ENCODE peak calls at places on chromosomes 3 and 15, in four cellular contexts. E is tibial nerve, W is MG63, A is gastrocnemius medialis. T is an unnamed sample.

GRCh38 chr3:170425491-170426239 is 7.0 kb downstream of the CLDN11 start:
- DNase-seq in A (no peak), E (no peak), W (no peak), T (no peak)

GRCh38 chr3:8767667-8768363 is 1.6 kb downstream of the OXTR start:
- DNase-seq in W (no peak), E (no peak), A (no peak), T (no peak)

GRCh38 chr3:85003479-85003878 is 44.7 kb downstream of the CADM2 start:
- DNase-seq in A (no peak), E (no peak), W (no peak), T (no peak)

GRCh38 chr3:131328739-131329138 is 52.8 kb upstream of the NUDT16 start:
- DNase-seq in A (no peak), E (no peak), W (no peak), T (no peak)

GRCh38 chr3:53581671-53582070 is 87.3 kb downstream of the CACNA1D start:
- DNase-seq in E (no peak), W (no peak), A (no peak), T (no peak)

GRCh38 chr15:97984157-97984556 is 23.7 kb downstream of the ARRDC4 start:
- DNase-seq in W (peak; percentile 54), A (no peak), E (no peak), T (no peak)

GRCh38 chr3:45994661-45995369 is 809 bp downstream of the FYCO1 start:
- DNase-seq in E (no peak), A (no peak), W (no peak), T (no peak)

GRCh38 chr15:75687486-75688277 is 25.0 kb downstream of the CSPG4 start:
- DNase-seq in E (no peak), A (no peak), W (no peak), T (no peak)

GRCh38 chr3:111720681-111721380 is 125.7 kb upstream of the ZBED2 start:
- DNase-seq in A (no peak), W (no peak), E (no peak), T (peak; percentile 50)

GRCh38 chr15:70777156-70777926 is 14.0 kb upstream of the UACA start:
- DNase-seq in A (no peak), W (no peak), E (no peak), T (no peak)

GRCh38 chr15:94494732-94495131 is 263.4 kb downstream of the MCTP2 start:
- DNase-seq in W (no peak), E (no peak), A (no peak), T (no peak)

GRCh38 chr3:148389916-148390315 is 307.8 kb upstream of the AGTR1 start:
- DNase-seq in E (no peak), A (no peak), W (no peak), T (no peak)

GRCh38 chr15:60729850-60730458 is 251.0 kb upstream of the ICE2 start:
- DNase-seq in A (no peak), W (no peak), E (no peak), T (no peak)

GRCh38 chr3:49007771-49008528 is 759 bp downstream of the WDR6 start:
- DNase-seq in E (peak; percentile 77), A (peak; percentile 82), W (peak; percentile 82), T (no peak)

GRCh38 chr3:161999846-162000245 is 503.2 kb downstream of the OTOL1 start:
- DNase-seq in W (no peak), A (no peak), E (no peak), T (no peak)

GRCh38 chr3:105417538-105418289 is 51.0 kb downstream of the ALCAM start:
- DNase-seq in A (no peak), W (no peak), E (no peak), T (no peak)

GRCh38 chr15:37873336-37873735 is 61.1 kb upstream of the TMCO5A start:
- DNase-seq in A (no peak), E (no peak), W (no peak), T (no peak)

GRCh38 chr3:52330194-52330805 is 14.2 kb downstream of the DNAH1 start:
- DNase-seq in W (no peak), E (no peak), A (no peak), T (no peak)

GRCh38 chr3:45551214-45552010 is 43.1 kb upstream of the LIMD1 start:
- DNase-seq in E (peak; percentile 69), A (peak; percentile 79), W (peak; percentile 95), T (peak; percentile 92)

GRCh38 chr15:77107531-77108355 is 36.8 kb upstream of the TSPAN3 start:
- DNase-seq in W (peak; percentile 42), A (peak; percentile 18), E (peak; percentile 38), T (no peak)

GRCh38 chr15:92655178-92655995 is at the start of gene FAM174B:
- DNase-seq in W (peak; percentile 69), A (no peak), E (no peak), T (no peak)

GRCh38 chr3:44509985-44510360 is 32.5 kb upstream of the ZNF445 start:
- DNase-seq in W (no peak), E (no peak), A (no peak), T (no peak)

GRCh38 chr15:62391565-62392262 is 226.6 kb upstream of the C2CD4B start:
- DNase-seq in A (peak; percentile 26), E (peak; percentile 19), W (peak; percentile 61), T (no peak)

GRCh38 chr15:39782441-39783138 is at the start of gene FSIP1:
- DNase-seq in W (peak; percentile 96), A (peak; percentile 81), E (peak; percentile 96), T (peak; percentile 69)

GRCh38 chr15:39784125-39784524 is 1.5 kb upstream of the FSIP1 start:
- DNase-seq in A (no peak), E (no peak), W (peak; percentile 67), T (no peak)

GRCh38 chr15:39781967-39782292 is 711 bp downstream of the FSIP1 start:
- DNase-seq in W (no peak), E (no peak), A (no peak), T (no peak)

GRCh38 chr15:39783244-39783820 is 691 bp upstream of the FSIP1 start:
- DNase-seq in A (no peak), E (no peak), W (no peak), T (no peak)

GRCh38 chr15:39781147-39781966 is 1.3 kb downstream of the FSIP1 start:
- DNase-seq in E (no peak), A (no peak), W (no peak), T (no peak)
- H3K4me3 ChIP-seq in E (no peak overlapping the region), A (no peak overlapping the region), W (peak overlapping the region; percentile 90), T (no peak overlapping the region)

GRCh38 chr15:88608607-88609181 is 12.4 kb upstream of the AEN start:
- DNase-seq in A (no peak), E (no peak), W (no peak), T (no peak)
- H3K27me3 ChIP-seq in A (peaks cover 35% of the 10 kb centered on the region), E (no peaks in the 10 kb centered on the region), W (peaks cover 60% of the 10 kb centered on the region), T (peaks cover 27% of the 10 kb centered on the region)

DNA sequence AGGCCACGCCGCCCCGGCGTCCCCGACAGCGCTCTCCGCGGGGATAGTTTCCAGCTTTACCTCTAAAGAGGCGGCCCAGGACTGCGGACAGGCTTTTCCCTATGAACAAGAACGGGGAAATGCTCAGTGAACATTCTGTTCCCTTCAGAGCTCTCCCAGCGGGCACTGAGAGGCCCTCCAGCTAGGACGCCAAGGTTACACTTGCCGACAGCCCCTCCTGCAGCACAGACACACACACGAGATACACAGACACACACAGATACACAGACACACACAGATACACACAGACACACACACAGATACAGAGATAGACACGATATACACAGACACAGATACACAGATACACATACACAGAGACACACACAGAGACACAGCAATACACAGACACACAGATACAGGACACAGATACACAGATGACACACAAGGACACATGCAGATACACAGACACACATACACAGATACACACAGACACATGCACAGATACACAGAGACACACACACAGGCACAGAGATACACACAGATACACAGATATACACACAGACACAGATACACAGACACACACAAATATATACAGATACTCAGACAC is 533 bp upstream of the OCA2 start:
- DNase-seq in A (no peak), E (no peak), W (no peak), T (no peak)
- H3K4me3 ChIP-seq in A (peak overlapping the region; percentile 46), E (no peak overlapping the region), W (peak overlapping the region; percentile 11), T (peak overlapping the region; percentile 2)

GRCh38 chr15:58063612-58064011 is 1.9 kb downstream of the ALDH1A2 start:
- DNase-seq in A (no peak), E (no peak), W (no peak), T (no peak)
- H3K27me3 ChIP-seq in A (peaks cover 53% of the 10 kb centered on the region), E (no peaks in the 10 kb centered on the region), W (peaks cover 38% of the 10 kb centered on the region), T (peaks cover 21% of the 10 kb centered on the region)

GRCh38 chr3:65330072-65330471 is 642.3 kb upstream of the ADAMTS9 start:
- DNase-seq in E (no peak), A (no peak), W (no peak), T (no peak)
- H3K4me3 ChIP-seq in E (no peak overlapping the region), A (no peak overlapping the region), W (no peak overlapping the region), T (no peak overlapping the region)

GRCh38 chr3:181722156-181722555 is 10.4 kb downstream of the SOX2 start:
- DNase-seq in W (no peak), E (no peak), A (no peak), T (no peak)
- H3K27me3 ChIP-seq in W (peaks cover 72% of the 10 kb centered on the region), E (no peaks in the 10 kb centered on the region), A (peaks cover 100% of the 10 kb centered on the region), T (peaks cover 42% of the 10 kb centered on the region)

GRCh38 chr15:84953726-84954125 is 27.9 kb upstream of the PDE8A start:
- DNase-seq in E (no peak), W (no peak), A (no peak), T (no peak)

GRCh38 chr15:84950570-84951111 is 31.0 kb upstream of the PDE8A start:
- DNase-seq in E (no peak), W (no peak), A (no peak), T (no peak)

GRCh38 chr15:84953136-84953535 is 28.5 kb upstream of the PDE8A start:
- DNase-seq in W (no peak), E (no peak), A (no peak), T (no peak)

GRCh38 chr15:84956199-84956598 is 25.5 kb upstream of the PDE8A start:
- DNase-seq in E (no peak), W (no peak), A (no peak), T (no peak)

DNA sequence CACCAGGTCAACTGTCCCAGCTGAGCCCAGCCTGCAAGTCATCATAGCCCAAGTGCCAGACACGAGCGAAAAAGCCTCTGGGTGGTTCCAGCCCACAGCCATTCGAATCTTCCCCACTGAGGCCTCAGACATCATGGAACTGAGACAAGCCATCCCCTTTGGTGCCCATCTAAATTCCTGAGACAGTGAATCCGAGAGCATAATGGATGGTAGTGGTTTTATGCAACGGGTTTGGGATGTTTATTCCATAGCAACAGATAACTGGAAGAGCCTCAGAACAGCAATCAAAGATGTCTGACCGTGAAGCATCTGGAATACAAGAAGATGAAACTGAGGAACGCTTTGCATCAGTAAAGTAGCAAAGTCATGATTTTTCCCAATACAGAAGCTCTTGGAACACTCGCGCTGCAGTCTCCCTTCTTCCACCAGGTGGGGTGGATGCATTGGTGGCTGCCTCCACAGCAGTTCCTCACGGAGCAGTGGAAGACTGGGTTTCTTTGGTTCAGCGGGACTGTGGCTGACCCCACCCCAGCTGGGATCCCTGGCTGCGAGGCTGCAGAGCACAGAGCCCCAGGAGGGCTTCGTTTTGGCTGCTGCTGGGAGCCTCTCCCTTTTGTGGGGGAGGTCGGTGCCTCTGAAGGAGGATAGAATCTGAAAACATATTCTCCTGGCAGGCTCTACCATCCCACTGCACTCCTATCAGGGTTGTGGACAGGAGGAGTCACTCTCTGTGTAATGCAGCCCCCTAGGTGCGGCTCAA is 26.4 kb upstream of the PDE8A start:
- DNase-seq in E (peak; percentile 56), A (peak; percentile 39), W (peak; percentile 67), T (no peak)
- H3K4me3 ChIP-seq in E (peak overlapping the region; percentile 33), A (peak overlapping the region; percentile 51), W (peak overlapping the region; percentile 20), T (no peak overlapping the region)